ENCODE peak calls at places on chromosomes 6 and 20, in four cellular contexts. One of them, this sample, is unnamed. For H3K36me3 and H3K4me1, the result is how much of the 10 kb centered on the place peaks cover.

GRCh38 chr20:34526466-34526865 is 10.2 kb downstream of the DYNLRB1 start:
- DNase-seq in uterus: no peak
- DNase-seq in cardiac muscle cell: no peak
- DNase-seq in Panc1: no peak
- DNase-seq in this sample: no peak

GRCh38 chr6:26354162-26354561 is 10.8 kb upstream of the BTN3A2 start:
- DNase-seq in cardiac muscle cell: no peak
- DNase-seq in uterus: no peak
- DNase-seq in Panc1: no peak
- DNase-seq in this sample: no peak

GRCh38 chr6:339480-339879 is 47.2 kb downstream of the DUSP22 start:
- DNase-seq in uterus: no peak
- DNase-seq in Panc1: no peak
- DNase-seq in cardiac muscle cell: no peak
- DNase-seq in this sample: no peak

GRCh38 chr20:49668181-49668877 is 45.3 kb downstream of the B4GALT5 start:
- DNase-seq in uterus: no peak
- DNase-seq in Panc1: no peak
- DNase-seq in cardiac muscle cell: no peak
- DNase-seq in this sample: peak

GRCh38 chr6:136826216-136826615 is 3.8 kb downstream of the PEX7 start:
- DNase-seq in uterus: no peak
- DNase-seq in Panc1: no peak
- DNase-seq in cardiac muscle cell: no peak
- DNase-seq in this sample: no peak

GRCh38 chr6:11412011-11412424 is 125.5 kb upstream of the TMEM170B start:
- DNase-seq in Panc1: no peak
- DNase-seq in uterus: no peak
- DNase-seq in cardiac muscle cell: no peak
- DNase-seq in this sample: no peak

GRCh38 chr6:169724554-169725269 is 412 bp upstream of the PHF10 start:
- DNase-seq in uterus: peak
- DNase-seq in Panc1: no peak
- DNase-seq in cardiac muscle cell: peak
- DNase-seq in this sample: peak

GRCh38 chr6:53530780-53531386 is 14.0 kb downstream of the GCLC start:
- DNase-seq in cardiac muscle cell: no peak
- DNase-seq in uterus: no peak
- DNase-seq in Panc1: no peak
- DNase-seq in this sample: no peak

GRCh38 chr6:78611886-78612480 is 255.4 kb upstream of the IRAK1BP1 start:
- DNase-seq in cardiac muscle cell: peak
- DNase-seq in Panc1: no peak
- DNase-seq in uterus: no peak
- DNase-seq in this sample: no peak

GRCh38 chr6:148550569-148550968 is 196.3 kb upstream of the UST start:
- DNase-seq in cardiac muscle cell: no peak
- DNase-seq in Panc1: no peak
- DNase-seq in uterus: no peak
- DNase-seq in this sample: no peak

GRCh38 chr20:47400685-47401084 is 44.2 kb upstream of the ZMYND8 start:
- DNase-seq in uterus: no peak
- DNase-seq in cardiac muscle cell: no peak
- DNase-seq in Panc1: no peak
- DNase-seq in this sample: no peak

GRCh38 chr6:13474360-13474759 is 13.0 kb downstream of the GFOD1 start:
- DNase-seq in cardiac muscle cell: no peak
- DNase-seq in uterus: no peak
- DNase-seq in Panc1: no peak
- DNase-seq in this sample: no peak

GRCh38 chr6:100144991-100145390 is 151.0 kb upstream of the MCHR2 start:
- DNase-seq in Panc1: no peak
- DNase-seq in cardiac muscle cell: no peak
- DNase-seq in uterus: no peak
- DNase-seq in this sample: no peak

GRCh38 chr6:30727920-30728605 is 7.9 kb downstream of the TUBB start:
- DNase-seq in cardiac muscle cell: no peak
- DNase-seq in Panc1: no peak
- DNase-seq in uterus: no peak
- DNase-seq in this sample: no peak

GRCh38 chr20:60363698-60364097 is 405.5 kb downstream of the CDH26 start:
- DNase-seq in uterus: no peak
- DNase-seq in Panc1: no peak
- DNase-seq in cardiac muscle cell: no peak
- DNase-seq in this sample: no peak

GRCh38 chr20:25461281-25461650 is 53.8 kb downstream of the GINS1 start:
- DNase-seq in Panc1: no peak
- DNase-seq in uterus: no peak
- DNase-seq in cardiac muscle cell: no peak
- DNase-seq in this sample: no peak

GRCh38 chr20:25460591-25461280 is 53.3 kb downstream of the GINS1 start:
- DNase-seq in uterus: no peak
- DNase-seq in cardiac muscle cell: no peak
- DNase-seq in Panc1: no peak
- DNase-seq in this sample: no peak

GRCh38 chr20:25459111-25459830 is 51.8 kb downstream of the GINS1 start:
- DNase-seq in cardiac muscle cell: no peak
- DNase-seq in Panc1: no peak
- DNase-seq in uterus: no peak
- DNase-seq in this sample: no peak

GRCh38 chr20:25461766-25462165 is 54.3 kb downstream of the GINS1 start:
- DNase-seq in cardiac muscle cell: no peak
- DNase-seq in uterus: no peak
- DNase-seq in Panc1: no peak
- DNase-seq in this sample: no peak

GRCh38 chr20:25459916-25460590 is 52.6 kb downstream of the GINS1 start:
- DNase-seq in uterus: no peak
- DNase-seq in cardiac muscle cell: no peak
- DNase-seq in Panc1: no peak
- DNase-seq in this sample: no peak
- H3K36me3 ChIP-seq in uterus: under half
- H3K36me3 ChIP-seq in cardiac muscle cell: under half
- H3K36me3 ChIP-seq in Panc1: under half
- H3K36me3 ChIP-seq in this sample: under half

DNA sequence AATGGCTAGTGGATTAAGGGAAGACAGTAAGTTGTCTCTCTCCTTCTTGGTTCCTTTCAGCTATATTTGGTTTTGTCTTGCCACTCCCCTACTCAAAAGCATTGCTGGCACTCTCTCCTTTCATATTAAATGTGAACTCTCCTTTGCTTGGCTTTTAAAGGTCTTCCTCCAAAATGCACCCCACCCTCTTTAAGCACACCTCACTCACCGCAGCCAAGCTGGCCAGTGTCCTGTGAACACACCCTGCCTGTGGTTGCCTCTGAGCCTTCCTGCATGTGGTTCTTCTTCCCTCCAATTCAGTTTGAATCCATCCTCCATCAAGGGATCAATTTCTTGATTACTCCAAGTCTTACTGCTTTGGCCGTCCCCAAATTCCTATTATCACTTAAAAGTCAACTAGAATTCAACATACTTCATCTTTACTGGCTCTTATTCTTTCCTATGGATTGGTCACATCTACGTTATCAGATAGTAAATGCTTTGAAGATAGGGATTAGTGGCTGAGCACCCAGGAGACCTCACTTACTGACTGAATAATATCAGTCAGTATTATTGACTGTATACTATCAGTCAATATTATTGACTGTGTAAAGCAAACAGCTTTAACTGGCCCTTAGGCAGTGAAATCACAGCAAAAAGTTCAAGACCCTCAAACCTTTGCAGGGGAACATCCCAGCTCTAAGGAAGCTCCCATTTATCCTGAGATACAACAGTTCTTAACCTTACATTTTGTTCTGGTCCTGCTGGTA is 41.6 kb upstream of the SPDEF start:
- DNase-seq in uterus: no peak
- DNase-seq in Panc1: no peak
- DNase-seq in cardiac muscle cell: no peak
- DNase-seq in this sample: no peak
- H3K4me1 ChIP-seq in uterus: under half
- H3K4me1 ChIP-seq in Panc1: under half
- H3K4me1 ChIP-seq in cardiac muscle cell: under half
- H3K4me1 ChIP-seq in this sample: under half

GRCh38 chr6:43325876-43326275 is 17.2 kb upstream of the CRIP3 start:
- DNase-seq in Panc1: no peak
- DNase-seq in cardiac muscle cell: no peak
- DNase-seq in uterus: no peak
- DNase-seq in this sample: no peak
- H3K36me3 ChIP-seq in Panc1: under half
- H3K36me3 ChIP-seq in cardiac muscle cell: under half
- H3K36me3 ChIP-seq in uterus: under half
- H3K36me3 ChIP-seq in this sample: under half

DNA sequence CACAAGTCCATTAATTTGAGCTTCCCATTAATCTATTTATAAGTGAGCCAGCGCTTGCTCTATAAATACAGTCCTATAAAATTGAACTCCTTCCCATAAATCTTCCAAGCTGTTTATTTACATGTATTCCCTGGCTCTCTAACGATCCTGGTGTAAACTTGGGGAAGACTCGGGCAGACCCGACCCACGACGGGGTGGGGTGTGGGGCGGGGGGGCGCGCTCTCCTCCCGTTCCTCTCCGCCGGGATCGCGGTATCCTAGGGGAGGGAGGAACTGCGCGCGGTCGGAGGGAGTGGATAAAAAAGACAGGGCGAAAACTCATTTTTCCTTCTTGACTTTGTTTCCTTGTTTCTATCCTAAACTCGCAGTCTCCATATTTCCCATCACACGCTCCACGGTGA is 31.1 kb downstream of the TFAP2B start:
- DNase-seq in Panc1: no peak
- DNase-seq in uterus: no peak
- DNase-seq in cardiac muscle cell: no peak
- DNase-seq in this sample: no peak
- H3K4me1 ChIP-seq in Panc1: under half
- H3K4me1 ChIP-seq in uterus: under half
- H3K4me1 ChIP-seq in cardiac muscle cell: under half
- H3K4me1 ChIP-seq in this sample: under half

DNA sequence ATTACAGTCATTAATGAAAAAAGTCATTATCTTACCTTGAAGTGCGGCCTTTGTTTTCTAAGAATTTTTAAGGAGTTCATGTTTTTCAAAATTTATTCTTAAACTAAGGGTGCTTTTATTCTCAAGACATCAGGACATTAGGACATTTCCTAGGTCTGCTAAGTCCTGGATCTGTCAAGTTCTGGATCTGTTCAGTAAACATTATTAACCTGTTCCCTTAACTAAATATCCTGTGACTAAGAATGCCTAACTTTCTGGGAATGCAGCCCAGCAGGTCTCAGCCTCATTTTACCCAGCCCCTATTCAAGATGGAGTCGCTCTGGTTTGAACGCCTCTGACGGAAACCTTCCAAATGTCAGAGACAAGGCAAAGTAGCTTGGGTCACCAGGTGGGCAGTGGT is 302.6 kb downstream of the SYNE1 start:
- DNase-seq in uterus: no peak
- DNase-seq in cardiac muscle cell: no peak
- DNase-seq in Panc1: no peak
- DNase-seq in this sample: no peak
- H3K36me3 ChIP-seq in uterus: under half
- H3K36me3 ChIP-seq in cardiac muscle cell: under half
- H3K36me3 ChIP-seq in Panc1: under half
- H3K36me3 ChIP-seq in this sample: under half